ENCODE peak calls at places on chromosome X, in six cellular contexts. O, F, V, B, K and I are unnamed samples.

GRCh38 chrX:118872102-118872566 is 48.5 kb downstream of the ZCCHC12 start:
- DNase-seq in K (peak), F (no peak), B (no peak), V (no peak), O (no peak), I (no peak)

GRCh38 chrX:132294776-132295495 is 75.7 kb upstream of the RAP2C start:
- DNase-seq in V (no peak), O (no peak), F (no peak), B (no peak), K (no peak), I (no peak)

GRCh38 chrX:134753185-134754008 is 95.1 kb upstream of the PLAC1 start:
- DNase-seq in K (no peak), B (peak), F (no peak), O (peak), V (no peak), I (no peak)

GRCh38 chrX:106912864-106913263 is 7.3 kb upstream of the CLDN2 start:
- DNase-seq in B (no peak), F (no peak), V (no peak), K (no peak), O (no peak), I (no peak)

GRCh38 chrX:148500428-148501120 is at the start of gene AFF2:
- DNase-seq in B (peak), F (no peak), V (no peak), K (no peak), O (peak), I (no peak)

GRCh38 chrX:19981987-19982386 is 8.9 kb downstream of the BCLAF3 start:
- DNase-seq in O (no peak), F (no peak), V (no peak), K (no peak), B (no peak), I (no peak)

GRCh38 chrX:20271730-20272129 is 5.0 kb upstream of the RPS6KA3 start:
- DNase-seq in K (no peak), B (no peak), O (no peak), V (no peak), F (no peak), I (no peak)

GRCh38 chrX:139889760-139890159 is 43.1 kb downstream of the ATP11C start:
- DNase-seq in O (no peak), V (no peak), F (no peak), B (no peak), K (no peak), I (no peak)